ENCODE peak calls at places on chromosomes 6 and 20, in four cellular contexts. A, I, O and Y are unnamed samples.

GRCh38 chr6:128397996-128398395 is 122.4 kb downstream of the PTPRK start:
- DNase-seq in A (no peak), I (no peak), O (no peak), Y (no peak)

GRCh38 chr20:53447271-53447670 is 146.4 kb downstream of the ZNF217 start:
- DNase-seq in A (no peak), I (no peak), O (no peak), Y (no peak)

GRCh38 chr6:42555477-42556457 is 8.1 kb upstream of the UBR2 start:
- DNase-seq in A (no peak), I (peak; percentile 54), O (peak; percentile 39), Y (peak; percentile 33)

GRCh38 chr6:137480431-137480830 is 13.8 kb downstream of the OLIG3 start:
- DNase-seq in A (no peak), I (no peak), O (no peak), Y (no peak)

GRCh38 chr6:4818272-4818938 is 42.2 kb downstream of the CDYL start:
- DNase-seq in A (no peak), O (no peak), I (no peak), Y (no peak)

GRCh38 chr6:170473226-170473789 is 79.8 kb downstream of the PSMB1 start:
- DNase-seq in I (no peak), A (no peak), O (no peak), Y (no peak)

GRCh38 chr6:28353981-28354676 is 4.4 kb downstream of the ZKSCAN3 start:
- DNase-seq in O (no peak), I (peak; percentile 64), A (no peak), Y (peak; percentile 80)

GRCh38 chr6:87714093-87714809 is 12.2 kb upstream of the AKIRIN2 start:
- DNase-seq in A (peak; percentile 30), O (no peak), I (no peak), Y (no peak)

GRCh38 chr20:58555078-58555765 is 40.0 kb upstream of the APCDD1L start:
- DNase-seq in I (no peak), A (no peak), O (no peak), Y (no peak)

GRCh38 chr20:53216478-53216855 is 244.3 kb downstream of the TSHZ2 start:
- DNase-seq in A (no peak), I (no peak), O (no peak), Y (no peak)

DNA sequence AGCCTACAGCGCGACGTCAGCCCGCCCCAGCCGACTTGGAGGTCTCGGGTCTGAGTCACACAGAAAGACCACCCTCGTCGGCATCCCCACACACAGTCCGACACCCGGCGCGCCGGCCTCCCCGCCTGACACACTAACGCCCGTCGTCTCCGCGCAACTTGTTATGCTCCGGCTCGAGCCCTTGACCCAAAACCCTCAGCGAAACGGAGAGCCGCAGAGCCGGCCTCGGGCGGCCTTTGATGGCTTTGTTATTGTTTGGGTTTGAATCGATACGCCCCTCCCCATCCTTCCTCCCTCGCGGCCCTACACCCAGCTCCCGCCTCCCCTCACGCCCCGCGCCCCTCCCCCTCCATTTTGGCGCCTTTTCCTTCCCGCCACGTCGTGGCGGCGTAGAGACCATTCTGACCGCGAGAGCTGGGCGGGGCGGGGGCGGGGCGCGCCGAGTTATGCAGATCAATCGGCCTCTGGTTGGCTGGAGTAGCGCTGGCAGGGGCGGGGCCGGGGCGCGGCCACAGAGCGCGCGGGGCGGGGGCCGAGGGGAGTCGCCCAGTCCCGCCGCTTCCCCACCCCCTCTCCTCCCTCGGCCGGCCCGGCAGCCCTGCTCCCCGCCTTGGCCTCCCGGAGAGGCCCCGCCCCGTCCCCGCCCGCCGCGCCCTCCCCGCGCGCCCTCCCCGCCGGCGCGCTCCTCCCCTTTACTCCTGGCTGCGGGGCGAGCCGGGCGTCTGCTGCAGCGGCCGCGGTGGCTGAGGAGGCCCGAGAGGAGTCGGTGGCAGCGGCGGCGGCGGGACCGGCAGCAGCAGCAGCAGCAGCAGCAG is at the start of gene PIM1:
- DNase-seq in I (peak; percentile 99), A (peak; percentile 93), O (peak; percentile 98), Y (peak; percentile 87)
- TF ChIP-seq FOSL1 in I (peak; percentile 67), A (no peak), O (no peak), Y (no peak)

DNA sequence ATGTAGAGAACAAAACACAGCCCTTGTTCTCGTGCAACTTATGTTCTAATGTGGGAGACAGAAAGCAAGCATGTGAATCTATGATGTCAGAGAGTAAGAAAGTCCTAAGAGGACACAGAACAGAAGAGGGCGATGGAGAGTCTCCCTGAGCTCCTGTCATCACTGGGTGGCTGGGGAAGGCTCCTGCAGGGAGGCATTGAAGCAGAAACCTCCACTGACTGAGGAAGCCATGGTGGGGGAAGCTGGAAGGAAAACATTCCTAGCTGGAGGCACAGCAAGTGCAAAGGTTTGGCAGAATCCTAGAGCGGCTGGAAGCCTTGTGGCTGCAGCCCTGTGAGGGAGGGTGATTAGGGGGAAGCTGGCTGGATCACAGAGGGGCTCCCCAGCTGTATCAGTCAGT is 248.0 kb downstream of the CDH26 start:
- DNase-seq in I (peak; percentile 17), A (no peak), O (peak; percentile 31), Y (peak; percentile 2)
- TF ChIP-seq SIN3A in I (no peak), A (no peak), O (no peak), Y (no peak)

GRCh38 chr20:40265872-40266533 is 423.0 kb downstream of the MAFB start:
- DNase-seq in O (peak; percentile 35), A (no peak), I (no peak), Y (no peak)
- TF ChIP-seq FOSL1 in O (no peak), A (no peak), I (no peak), Y (no peak)

DNA sequence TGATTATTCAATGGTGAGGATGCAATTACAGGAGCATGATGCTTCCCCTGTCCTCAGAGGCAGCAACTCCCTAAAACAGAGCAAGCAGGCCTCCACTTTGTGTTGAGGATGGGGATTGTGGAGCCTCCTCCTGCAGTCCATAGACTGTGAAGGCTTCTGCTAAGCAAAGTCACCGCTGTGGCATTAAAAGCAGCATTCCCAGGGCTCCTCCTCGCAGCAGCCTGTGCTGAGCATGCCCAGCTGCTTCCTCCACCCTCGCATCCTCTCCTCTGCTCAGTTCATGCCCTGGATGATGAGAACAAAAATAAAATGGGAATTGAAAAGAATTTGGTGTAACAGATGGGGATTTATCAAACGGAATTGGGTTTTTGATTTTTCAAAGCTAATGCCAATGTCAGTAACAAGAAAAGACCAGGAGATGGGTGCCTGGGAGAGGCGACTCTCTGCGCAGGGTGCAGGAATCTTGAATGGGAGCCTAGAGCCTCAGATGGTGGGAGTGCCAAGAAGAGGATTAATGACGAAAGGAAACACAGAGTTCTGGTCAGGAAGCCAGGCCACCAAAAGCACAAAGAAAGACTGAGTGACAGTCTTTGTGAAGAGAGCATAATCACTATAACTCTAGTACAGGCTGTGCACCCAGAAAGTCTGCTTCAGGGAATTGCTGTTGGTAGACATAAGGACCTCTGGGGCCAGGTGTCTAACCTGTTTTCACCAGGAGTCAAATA is 347.6 kb downstream of the TPBG start:
- DNase-seq in I (no peak), O (no peak), A (no peak), Y (no peak)
- TF ChIP-seq SIN3A in I (no peak), O (no peak), A (no peak), Y (no peak)

DNA sequence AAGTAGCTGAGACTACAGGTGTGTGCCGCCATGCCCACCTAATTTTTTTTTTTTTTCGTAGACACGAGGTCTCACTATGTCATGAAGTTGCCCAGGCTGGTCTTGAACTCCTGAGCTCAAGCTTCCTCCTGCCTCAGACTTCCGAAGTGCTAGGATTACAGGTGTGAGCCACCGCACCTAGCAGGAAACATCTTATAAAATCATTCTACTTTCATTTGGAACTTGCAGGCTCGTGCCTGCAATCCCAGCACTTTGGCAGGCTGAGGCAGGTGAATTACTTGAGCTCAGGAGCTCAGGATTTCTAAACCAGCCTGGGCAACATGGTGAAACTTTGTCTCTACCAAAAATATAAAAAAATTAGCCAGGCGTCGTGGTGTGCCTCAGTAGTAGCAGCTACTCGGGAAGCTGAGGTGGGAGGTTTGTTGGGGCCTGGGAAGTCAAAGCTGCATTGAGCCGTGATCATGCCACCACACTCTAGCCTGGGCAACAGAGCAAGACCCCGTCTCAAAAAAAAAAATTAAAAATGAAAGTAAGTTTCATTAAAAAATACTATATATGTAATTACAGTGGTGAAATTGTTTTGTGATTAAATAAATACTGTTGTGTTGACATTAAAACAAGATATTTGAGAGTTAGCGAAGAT is 15.1 kb downstream of the MAPK14 start:
- DNase-seq in O (no peak), I (no peak), A (no peak), Y (no peak)
- TF ChIP-seq FOSL1 in O (no peak), I (no peak), A (no peak), Y (no peak)

DNA sequence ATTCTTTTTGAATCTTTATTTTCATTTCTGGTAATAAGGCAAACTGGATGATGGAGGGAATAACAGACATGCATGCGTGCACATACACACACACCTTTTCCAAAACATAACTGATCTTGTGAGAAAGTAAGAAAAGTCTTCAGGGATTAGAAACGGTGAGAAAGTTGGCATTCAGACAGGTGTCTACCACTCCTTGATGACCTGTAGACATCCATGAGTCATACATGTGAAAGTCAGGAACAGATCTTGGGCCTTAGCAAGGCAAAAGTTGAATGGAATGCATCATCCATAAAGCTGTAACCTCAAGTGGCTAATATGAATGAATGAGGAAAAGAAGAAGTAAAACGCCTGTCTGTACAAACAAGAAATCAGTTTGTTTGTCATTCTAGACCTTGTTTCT is 97.3 kb downstream of the GRIK2 start:
- DNase-seq in I (no peak), O (no peak), A (no peak), Y (no peak)
- TF ChIP-seq SIN3A in I (no peak), O (no peak), A (no peak), Y (no peak)